ENCODE peak calls at places on chromosomes 4 and X, in five cellular contexts. J, D, B, U and T are unnamed samples.

GRCh38 chrX:15405846-15406245 is 21.6 kb upstream of the VEGFD start:
- DNase-seq in J (no peak), D (no peak), B (no peak), U (no peak), T (no peak)

GRCh38 chr4:8381814-8382581 is 58.5 kb downstream of the ACOX3 start:
- DNase-seq in J (no peak), D (no peak), B (no peak), U (no peak), T (no peak)

GRCh38 chr4:174352405-174352804 is 68.7 kb downstream of the CEP44 start:
- DNase-seq in J (no peak), D (no peak), B (no peak), U (no peak), T (no peak)

GRCh38 chr4:137378393-137379290 is 153.7 kb downstream of the PCDH18 start:
- DNase-seq in J (no peak), D (no peak), B (no peak), U (no peak), T (no peak)

GRCh38 chr4:119261986-119262385 is 49.5 kb downstream of the USP53 start:
- DNase-seq in J (no peak), D (no peak), B (no peak), U (no peak), T (no peak)

GRCh38 chrX:72349190-72349589 is 43.5 kb upstream of the CITED1 start:
- DNase-seq in J (no peak), D (no peak), B (no peak), U (peak; percentile 3), T (no peak)

GRCh38 chrX:29071525-29071924 is 484.3 kb downstream of the IL1RAPL1 start:
- DNase-seq in J (peak; percentile 19), D (no peak), B (no peak), U (no peak), T (no peak)

GRCh38 chrX:106392346-106392745 is 219.4 kb upstream of the RADX start:
- DNase-seq in J (no peak), D (no peak), B (no peak), U (no peak), T (no peak)

GRCh38 chr4:5338511-5338910 is 287.2 kb downstream of the STK32B start:
- DNase-seq in J (no peak), D (no peak), B (no peak), U (no peak), T (no peak)

GRCh38 chrX:102712967-102713677 is 874 bp downstream of the GPRASP2 start:
- DNase-seq in J (peak; percentile 61), D (peak; percentile 70), B (peak; percentile 20), U (peak; percentile 3), T (peak; percentile 34)

GRCh38 chr4:152369903-152370296 is 166.0 kb downstream of the FBXW7 start:
- DNase-seq in J (no peak), D (peak; percentile 43), B (no peak), U (no peak), T (no peak)

GRCh38 chr4:87092389-87093141 is 127.9 kb downstream of the KLHL8 start:
- DNase-seq in J (peak; percentile 42), D (no peak), B (no peak), U (no peak), T (peak; percentile 28)

GRCh38 chrX:52870041-52870440 is 2.2 kb upstream of the XAGE3 start:
- DNase-seq in J (no peak), D (no peak), B (no peak), U (no peak), T (no peak)

GRCh38 chrX:2819345-2820130 is 9.2 kb upstream of the GYG2 start:
- DNase-seq in J (peak; percentile 13), D (no peak), B (no peak), U (no peak), T (no peak)